ENCODE peak calls at places on chromosomes 12 and 14, in six cellular contexts. One of them, this sample, is unnamed.

GRCh38 chr12:76872415-76872814 is 6.4 kb downstream of the CSRP2 start:
- DNase-seq in C1 segment of cervical spinal cord: no peak
- DNase-seq in GM12891: no peak
- DNase-seq in EL: no peak
- DNase-seq in CD8-positive, alpha-beta T cell: no peak
- DNase-seq in activated CD4-positive, CD25-positive, alpha-beta regulatory T cell treated with anti-CD3 and anti-CD28 coated beads, Interleukin-2, amount 50 U/mL, for 72 hours: no peak
- DNase-seq in this sample: peak

GRCh38 chr14:20684662-20685456 is 499 bp downstream of the RNASE4 start:
- DNase-seq in C1 segment of cervical spinal cord: peak
- DNase-seq in GM12891: no peak
- DNase-seq in EL: peak
- DNase-seq in CD8-positive, alpha-beta T cell: no peak
- DNase-seq in activated CD4-positive, CD25-positive, alpha-beta regulatory T cell treated with anti-CD3 and anti-CD28 coated beads, Interleukin-2, amount 50 U/mL, for 72 hours: no peak
- DNase-seq in this sample: no peak

GRCh38 chr12:42758806-42759205 is 169.3 kb upstream of the PRICKLE1 start:
- DNase-seq in C1 segment of cervical spinal cord: no peak
- DNase-seq in GM12891: no peak
- DNase-seq in EL: no peak
- DNase-seq in CD8-positive, alpha-beta T cell: no peak
- DNase-seq in activated CD4-positive, CD25-positive, alpha-beta regulatory T cell treated with anti-CD3 and anti-CD28 coated beads, Interleukin-2, amount 50 U/mL, for 72 hours: no peak
- DNase-seq in this sample: no peak

GRCh38 chr12:67827820-67828383 is 161.3 kb upstream of the IFNG-AS1 start:
- DNase-seq in C1 segment of cervical spinal cord: no peak
- DNase-seq in GM12891: no peak
- DNase-seq in EL: peak
- DNase-seq in CD8-positive, alpha-beta T cell: no peak
- DNase-seq in activated CD4-positive, CD25-positive, alpha-beta regulatory T cell treated with anti-CD3 and anti-CD28 coated beads, Interleukin-2, amount 50 U/mL, for 72 hours: no peak
- DNase-seq in this sample: no peak

GRCh38 chr12:147242-147641 is 66.7 kb downstream of the SLC6A12 start:
- DNase-seq in C1 segment of cervical spinal cord: no peak
- DNase-seq in GM12891: no peak
- DNase-seq in EL: no peak
- DNase-seq in CD8-positive, alpha-beta T cell: no peak
- DNase-seq in activated CD4-positive, CD25-positive, alpha-beta regulatory T cell treated with anti-CD3 and anti-CD28 coated beads, Interleukin-2, amount 50 U/mL, for 72 hours: no peak
- DNase-seq in this sample: no peak

GRCh38 chr12:51788876-51789275 is 59.6 kb downstream of the FIGNL2 start:
- DNase-seq in C1 segment of cervical spinal cord: no peak
- DNase-seq in GM12891: no peak
- DNase-seq in EL: peak
- DNase-seq in CD8-positive, alpha-beta T cell: no peak
- DNase-seq in activated CD4-positive, CD25-positive, alpha-beta regulatory T cell treated with anti-CD3 and anti-CD28 coated beads, Interleukin-2, amount 50 U/mL, for 72 hours: no peak
- DNase-seq in this sample: no peak

GRCh38 chr12:80716711-80717469 is at the start of gene MYF5:
- DNase-seq in C1 segment of cervical spinal cord: no peak
- DNase-seq in GM12891: no peak
- DNase-seq in EL: no peak
- DNase-seq in CD8-positive, alpha-beta T cell: no peak
- DNase-seq in activated CD4-positive, CD25-positive, alpha-beta regulatory T cell treated with anti-CD3 and anti-CD28 coated beads, Interleukin-2, amount 50 U/mL, for 72 hours: no peak
- DNase-seq in this sample: no peak

GRCh38 chr12:61554268-61555008 is 705.8 kb upstream of the USP15 start:
- DNase-seq in C1 segment of cervical spinal cord: no peak
- DNase-seq in GM12891: no peak
- DNase-seq in EL: no peak
- DNase-seq in CD8-positive, alpha-beta T cell: no peak
- DNase-seq in activated CD4-positive, CD25-positive, alpha-beta regulatory T cell treated with anti-CD3 and anti-CD28 coated beads, Interleukin-2, amount 50 U/mL, for 72 hours: no peak
- DNase-seq in this sample: no peak

GRCh38 chr14:71665157-71665556 is 267.1 kb upstream of the RGS6 start:
- DNase-seq in C1 segment of cervical spinal cord: no peak
- DNase-seq in GM12891: no peak
- DNase-seq in EL: peak
- DNase-seq in CD8-positive, alpha-beta T cell: no peak
- DNase-seq in activated CD4-positive, CD25-positive, alpha-beta regulatory T cell treated with anti-CD3 and anti-CD28 coated beads, Interleukin-2, amount 50 U/mL, for 72 hours: no peak
- DNase-seq in this sample: no peak

GRCh38 chr14:26204362-26204953 is 393.4 kb downstream of the NOVA1 start:
- DNase-seq in C1 segment of cervical spinal cord: peak
- DNase-seq in GM12891: no peak
- DNase-seq in EL: no peak
- DNase-seq in CD8-positive, alpha-beta T cell: no peak
- DNase-seq in activated CD4-positive, CD25-positive, alpha-beta regulatory T cell treated with anti-CD3 and anti-CD28 coated beads, Interleukin-2, amount 50 U/mL, for 72 hours: no peak
- DNase-seq in this sample: no peak

GRCh38 chr14:99136401-99136800 is 135.6 kb downstream of the BCL11B start:
- DNase-seq in C1 segment of cervical spinal cord: no peak
- DNase-seq in GM12891: no peak
- DNase-seq in EL: no peak
- DNase-seq in CD8-positive, alpha-beta T cell: no peak
- DNase-seq in activated CD4-positive, CD25-positive, alpha-beta regulatory T cell treated with anti-CD3 and anti-CD28 coated beads, Interleukin-2, amount 50 U/mL, for 72 hours: no peak
- DNase-seq in this sample: no peak

GRCh38 chr14:28754209-28754985 is 12.2 kb upstream of the FOXG1 start:
- DNase-seq in C1 segment of cervical spinal cord: no peak
- DNase-seq in GM12891: no peak
- DNase-seq in EL: peak
- DNase-seq in CD8-positive, alpha-beta T cell: no peak
- DNase-seq in activated CD4-positive, CD25-positive, alpha-beta regulatory T cell treated with anti-CD3 and anti-CD28 coated beads, Interleukin-2, amount 50 U/mL, for 72 hours: no peak
- DNase-seq in this sample: peak

GRCh38 chr14:85178869-85179268 is 351.1 kb upstream of the FLRT2 start:
- DNase-seq in C1 segment of cervical spinal cord: no peak
- DNase-seq in GM12891: no peak
- DNase-seq in EL: no peak
- DNase-seq in CD8-positive, alpha-beta T cell: no peak
- DNase-seq in activated CD4-positive, CD25-positive, alpha-beta regulatory T cell treated with anti-CD3 and anti-CD28 coated beads, Interleukin-2, amount 50 U/mL, for 72 hours: no peak
- DNase-seq in this sample: no peak

GRCh38 chr12:123388948-123389559 is 5.1 kb downstream of the KMT5A start:
- DNase-seq in C1 segment of cervical spinal cord: no peak
- DNase-seq in GM12891: peak
- DNase-seq in EL: no peak
- DNase-seq in CD8-positive, alpha-beta T cell: peak
- DNase-seq in activated CD4-positive, CD25-positive, alpha-beta regulatory T cell treated with anti-CD3 and anti-CD28 coated beads, Interleukin-2, amount 50 U/mL, for 72 hours: no peak
- DNase-seq in this sample: no peak

GRCh38 chr12:65182012-65182739 is 12.8 kb downstream of the LEMD3 start:
- DNase-seq in C1 segment of cervical spinal cord: no peak
- DNase-seq in GM12891: no peak
- DNase-seq in EL: no peak
- DNase-seq in CD8-positive, alpha-beta T cell: no peak
- DNase-seq in activated CD4-positive, CD25-positive, alpha-beta regulatory T cell treated with anti-CD3 and anti-CD28 coated beads, Interleukin-2, amount 50 U/mL, for 72 hours: no peak
- DNase-seq in this sample: no peak

GRCh38 chr12:107102294-107102693 is 8.9 kb upstream of the CRY1 start:
- DNase-seq in C1 segment of cervical spinal cord: no peak
- DNase-seq in GM12891: no peak
- DNase-seq in EL: no peak
- DNase-seq in CD8-positive, alpha-beta T cell: no peak
- DNase-seq in activated CD4-positive, CD25-positive, alpha-beta regulatory T cell treated with anti-CD3 and anti-CD28 coated beads, Interleukin-2, amount 50 U/mL, for 72 hours: no peak
- DNase-seq in this sample: no peak

GRCh38 chr12:102917026-102917787 is at the start of gene PAH:
- DNase-seq in C1 segment of cervical spinal cord: no peak
- DNase-seq in GM12891: no peak
- DNase-seq in EL: peak
- DNase-seq in CD8-positive, alpha-beta T cell: peak
- DNase-seq in activated CD4-positive, CD25-positive, alpha-beta regulatory T cell treated with anti-CD3 and anti-CD28 coated beads, Interleukin-2, amount 50 U/mL, for 72 hours: peak
- DNase-seq in this sample: peak

GRCh38 chr12:115914122-115914521 is 363.4 kb downstream of the MED13L start:
- DNase-seq in C1 segment of cervical spinal cord: no peak
- DNase-seq in GM12891: no peak
- DNase-seq in EL: no peak
- DNase-seq in CD8-positive, alpha-beta T cell: no peak
- DNase-seq in activated CD4-positive, CD25-positive, alpha-beta regulatory T cell treated with anti-CD3 and anti-CD28 coated beads, Interleukin-2, amount 50 U/mL, for 72 hours: no peak
- DNase-seq in this sample: peak

GRCh38 chr12:126198966-126199692 is 1133.9 kb downstream of the AACS start:
- DNase-seq in C1 segment of cervical spinal cord: no peak
- DNase-seq in GM12891: no peak
- DNase-seq in EL: no peak
- DNase-seq in CD8-positive, alpha-beta T cell: no peak
- DNase-seq in activated CD4-positive, CD25-positive, alpha-beta regulatory T cell treated with anti-CD3 and anti-CD28 coated beads, Interleukin-2, amount 50 U/mL, for 72 hours: no peak
- DNase-seq in this sample: no peak

GRCh38 chr14:32940066-32940651 is 1.5 kb downstream of the NPAS3 start:
- DNase-seq in C1 segment of cervical spinal cord: no peak
- DNase-seq in GM12891: no peak
- DNase-seq in EL: no peak
- DNase-seq in CD8-positive, alpha-beta T cell: no peak
- DNase-seq in activated CD4-positive, CD25-positive, alpha-beta regulatory T cell treated with anti-CD3 and anti-CD28 coated beads, Interleukin-2, amount 50 U/mL, for 72 hours: no peak
- DNase-seq in this sample: no peak

GRCh38 chr14:79596531-79596930 is 614.8 kb downstream of the DIO2 start:
- DNase-seq in C1 segment of cervical spinal cord: no peak
- DNase-seq in GM12891: no peak
- DNase-seq in EL: peak
- DNase-seq in CD8-positive, alpha-beta T cell: no peak
- DNase-seq in activated CD4-positive, CD25-positive, alpha-beta regulatory T cell treated with anti-CD3 and anti-CD28 coated beads, Interleukin-2, amount 50 U/mL, for 72 hours: no peak
- DNase-seq in this sample: no peak

GRCh38 chr12:102374190-102374589 is 106.2 kb downstream of the IGF1 start:
- DNase-seq in C1 segment of cervical spinal cord: no peak
- DNase-seq in GM12891: no peak
- DNase-seq in EL: peak
- DNase-seq in CD8-positive, alpha-beta T cell: no peak
- DNase-seq in activated CD4-positive, CD25-positive, alpha-beta regulatory T cell treated with anti-CD3 and anti-CD28 coated beads, Interleukin-2, amount 50 U/mL, for 72 hours: no peak
- DNase-seq in this sample: no peak

GRCh38 chr12:121781751-121782615 is 11.5 kb downstream of the RHOF start:
- DNase-seq in C1 segment of cervical spinal cord: no peak
- DNase-seq in GM12891: no peak
- DNase-seq in EL: peak
- DNase-seq in CD8-positive, alpha-beta T cell: peak
- DNase-seq in activated CD4-positive, CD25-positive, alpha-beta regulatory T cell treated with anti-CD3 and anti-CD28 coated beads, Interleukin-2, amount 50 U/mL, for 72 hours: no peak
- DNase-seq in this sample: peak

GRCh38 chr14:69625299-69626131 is 14.1 kb downstream of the SUSD6 start:
- DNase-seq in C1 segment of cervical spinal cord: peak
- DNase-seq in GM12891: no peak
- DNase-seq in EL: peak
- DNase-seq in CD8-positive, alpha-beta T cell: peak
- DNase-seq in activated CD4-positive, CD25-positive, alpha-beta regulatory T cell treated with anti-CD3 and anti-CD28 coated beads, Interleukin-2, amount 50 U/mL, for 72 hours: peak
- DNase-seq in this sample: peak

GRCh38 chr12:53062011-53062961 is 12.4 kb downstream of the TNS2 start:
- DNase-seq in C1 segment of cervical spinal cord: no peak
- DNase-seq in GM12891: no peak
- DNase-seq in EL: no peak
- DNase-seq in CD8-positive, alpha-beta T cell: no peak
- DNase-seq in activated CD4-positive, CD25-positive, alpha-beta regulatory T cell treated with anti-CD3 and anti-CD28 coated beads, Interleukin-2, amount 50 U/mL, for 72 hours: no peak
- DNase-seq in this sample: no peak

GRCh38 chr12:47556219-47556618 is 149.6 kb downstream of the RPAP3 start:
- DNase-seq in C1 segment of cervical spinal cord: no peak
- DNase-seq in GM12891: no peak
- DNase-seq in EL: no peak
- DNase-seq in CD8-positive, alpha-beta T cell: no peak
- DNase-seq in activated CD4-positive, CD25-positive, alpha-beta regulatory T cell treated with anti-CD3 and anti-CD28 coated beads, Interleukin-2, amount 50 U/mL, for 72 hours: no peak
- DNase-seq in this sample: no peak

GRCh38 chr12:31906581-31907286 is 52.5 kb upstream of the RESF1 start:
- DNase-seq in C1 segment of cervical spinal cord: no peak
- DNase-seq in GM12891: no peak
- DNase-seq in EL: no peak
- DNase-seq in CD8-positive, alpha-beta T cell: no peak
- DNase-seq in activated CD4-positive, CD25-positive, alpha-beta regulatory T cell treated with anti-CD3 and anti-CD28 coated beads, Interleukin-2, amount 50 U/mL, for 72 hours: no peak
- DNase-seq in this sample: no peak

GRCh38 chr12:128091931-128092330 is 175.0 kb upstream of the TMEM132C start:
- DNase-seq in C1 segment of cervical spinal cord: no peak
- DNase-seq in GM12891: no peak
- DNase-seq in EL: no peak
- DNase-seq in CD8-positive, alpha-beta T cell: no peak
- DNase-seq in activated CD4-positive, CD25-positive, alpha-beta regulatory T cell treated with anti-CD3 and anti-CD28 coated beads, Interleukin-2, amount 50 U/mL, for 72 hours: no peak
- DNase-seq in this sample: no peak

GRCh38 chr12:4934651-4935050 is 24.9 kb downstream of the KCNA1 start:
- DNase-seq in C1 segment of cervical spinal cord: no peak
- DNase-seq in GM12891: no peak
- DNase-seq in EL: no peak
- DNase-seq in CD8-positive, alpha-beta T cell: no peak
- DNase-seq in activated CD4-positive, CD25-positive, alpha-beta regulatory T cell treated with anti-CD3 and anti-CD28 coated beads, Interleukin-2, amount 50 U/mL, for 72 hours: no peak
- DNase-seq in this sample: no peak

GRCh38 chr12:44709166-44709565 is 166.9 kb downstream of the NELL2 start:
- DNase-seq in C1 segment of cervical spinal cord: no peak
- DNase-seq in GM12891: no peak
- DNase-seq in EL: peak
- DNase-seq in CD8-positive, alpha-beta T cell: no peak
- DNase-seq in activated CD4-positive, CD25-positive, alpha-beta regulatory T cell treated with anti-CD3 and anti-CD28 coated beads, Interleukin-2, amount 50 U/mL, for 72 hours: no peak
- DNase-seq in this sample: no peak

GRCh38 chr14:93712079-93712837 is 76.0 kb downstream of the PRIMA1 start:
- DNase-seq in C1 segment of cervical spinal cord: peak
- DNase-seq in GM12891: no peak
- DNase-seq in EL: no peak
- DNase-seq in CD8-positive, alpha-beta T cell: no peak
- DNase-seq in activated CD4-positive, CD25-positive, alpha-beta regulatory T cell treated with anti-CD3 and anti-CD28 coated beads, Interleukin-2, amount 50 U/mL, for 72 hours: no peak
- DNase-seq in this sample: no peak

GRCh38 chr14:51328089-51328941 is 88.3 kb downstream of the TMX1 start:
- DNase-seq in C1 segment of cervical spinal cord: no peak
- DNase-seq in GM12891: no peak
- DNase-seq in EL: peak
- DNase-seq in CD8-positive, alpha-beta T cell: no peak
- DNase-seq in activated CD4-positive, CD25-positive, alpha-beta regulatory T cell treated with anti-CD3 and anti-CD28 coated beads, Interleukin-2, amount 50 U/mL, for 72 hours: no peak
- DNase-seq in this sample: no peak

GRCh38 chr12:26989873-26990272 is 24.3 kb downstream of the TM7SF3 start:
- DNase-seq in C1 segment of cervical spinal cord: no peak
- DNase-seq in GM12891: no peak
- DNase-seq in EL: no peak
- DNase-seq in CD8-positive, alpha-beta T cell: no peak
- DNase-seq in activated CD4-positive, CD25-positive, alpha-beta regulatory T cell treated with anti-CD3 and anti-CD28 coated beads, Interleukin-2, amount 50 U/mL, for 72 hours: no peak
- DNase-seq in this sample: no peak

GRCh38 chr12:68158427-68158826 is 1.1 kb downstream of the IFNG start:
- DNase-seq in C1 segment of cervical spinal cord: no peak
- DNase-seq in GM12891: no peak
- DNase-seq in EL: peak
- DNase-seq in CD8-positive, alpha-beta T cell: peak
- DNase-seq in activated CD4-positive, CD25-positive, alpha-beta regulatory T cell treated with anti-CD3 and anti-CD28 coated beads, Interleukin-2, amount 50 U/mL, for 72 hours: no peak
- DNase-seq in this sample: peak

GRCh38 chr12:99054601-99055128 is 409.6 kb downstream of the APAF1 start:
- DNase-seq in C1 segment of cervical spinal cord: no peak
- DNase-seq in GM12891: no peak
- DNase-seq in EL: no peak
- DNase-seq in CD8-positive, alpha-beta T cell: no peak
- DNase-seq in activated CD4-positive, CD25-positive, alpha-beta regulatory T cell treated with anti-CD3 and anti-CD28 coated beads, Interleukin-2, amount 50 U/mL, for 72 hours: no peak
- DNase-seq in this sample: no peak

GRCh38 chr12:99110212-99110611 is 465.1 kb downstream of the APAF1 start:
- DNase-seq in C1 segment of cervical spinal cord: peak
- DNase-seq in GM12891: no peak
- DNase-seq in EL: no peak
- DNase-seq in CD8-positive, alpha-beta T cell: no peak
- DNase-seq in activated CD4-positive, CD25-positive, alpha-beta regulatory T cell treated with anti-CD3 and anti-CD28 coated beads, Interleukin-2, amount 50 U/mL, for 72 hours: no peak
- DNase-seq in this sample: no peak

GRCh38 chr12:89276860-89277259 is 75.4 kb downstream of the DUSP6 start:
- DNase-seq in C1 segment of cervical spinal cord: no peak
- DNase-seq in GM12891: no peak
- DNase-seq in EL: no peak
- DNase-seq in CD8-positive, alpha-beta T cell: no peak
- DNase-seq in activated CD4-positive, CD25-positive, alpha-beta regulatory T cell treated with anti-CD3 and anti-CD28 coated beads, Interleukin-2, amount 50 U/mL, for 72 hours: no peak
- DNase-seq in this sample: no peak

GRCh38 chr12:106581543-106582263 is 1.1 kb upstream of the RFX4 start:
- DNase-seq in C1 segment of cervical spinal cord: no peak
- DNase-seq in GM12891: peak
- DNase-seq in EL: peak
- DNase-seq in CD8-positive, alpha-beta T cell: no peak
- DNase-seq in activated CD4-positive, CD25-positive, alpha-beta regulatory T cell treated with anti-CD3 and anti-CD28 coated beads, Interleukin-2, amount 50 U/mL, for 72 hours: no peak
- DNase-seq in this sample: no peak